ENCODE peak calls at places on chromosomes 7 and 10, in seven cellular contexts. P, J, E, X, V, F and G are unnamed samples.

GRCh38 chr10:129964611-129965417 is 740 bp upstream of the EBF3 start:
- DNase-seq in X (no peak), P (peak; percentile 84), V (peak; percentile 68), J (peak; percentile 78), F (peak; percentile 73), E (no peak), G (peak; percentile 80)

GRCh38 chr7:2019693-2020511 is 212.8 kb downstream of the MAD1L1 start:
- DNase-seq in E (peak; percentile 76), J (peak; percentile 93), P (peak; percentile 64), F (peak; percentile 80), V (peak; percentile 82), X (peak; percentile 84), G (peak; percentile 93)

GRCh38 chr10:100038561-100039071 is 28.9 kb upstream of the DNMBP start:
- DNase-seq in X (no peak), E (no peak), F (no peak), V (no peak), J (no peak), P (no peak), G (no peak)

GRCh38 chr7:156152380-156152779 is 340.1 kb upstream of the SHH start:
- DNase-seq in V (no peak), X (no peak), J (no peak), F (no peak), E (no peak), P (no peak), G (no peak)

GRCh38 chr7:2518101-2518500 is 1.5 kb upstream of the LFNG start:
- DNase-seq in E (peak; percentile 30), P (peak; percentile 74), F (no peak), J (no peak), X (no peak), V (no peak), G (no peak)

GRCh38 chr7:1857487-1858425 is 187.7 kb downstream of the ELFN1 start:
- DNase-seq in X (no peak), P (no peak), E (no peak), V (no peak), J (peak; percentile 45), F (peak; percentile 39), G (no peak)

GRCh38 chr10:77548157-77548556 is 89.5 kb downstream of the KCNMA1 start:
- DNase-seq in J (no peak), P (no peak), X (no peak), V (no peak), F (peak; percentile 82), E (no peak), G (no peak)

GRCh38 chr10:121338206-121338991 is 259.8 kb downstream of the FGFR2 start:
- DNase-seq in E (no peak), P (no peak), F (no peak), X (no peak), V (no peak), J (no peak), G (no peak)

GRCh38 chr10:70078329-70078728 is 25.7 kb downstream of the MACROH2A2 start:
- DNase-seq in V (no peak), X (no peak), J (no peak), F (no peak), P (no peak), E (no peak), G (no peak)

GRCh38 chr7:114818501-114818900 is 103.4 kb upstream of the MDFIC start:
- DNase-seq in X (peak; percentile 18), F (no peak), P (no peak), E (peak; percentile 39), V (no peak), J (no peak), G (no peak)

GRCh38 chr10:69495666-69496065 is 44.4 kb downstream of the TSPAN15 start:
- DNase-seq in F (no peak), J (peak; percentile 31), V (peak; percentile 39), P (no peak), X (no peak), E (no peak), G (no peak)

GRCh38 chr10:125209591-125210373 is 49.4 kb upstream of the CTBP2 start:
- DNase-seq in F (no peak), P (no peak), J (no peak), V (no peak), E (no peak), X (no peak), G (no peak)

GRCh38 chr10:1293636-1294440 is 237.7 kb downstream of the WDR37 start:
- DNase-seq in X (no peak), E (no peak), J (no peak), P (peak; percentile 70), V (peak; percentile 30), F (no peak), G (no peak)

GRCh38 chr7:110514973-110515372 is 576.0 kb upstream of the LRRN3 start:
- DNase-seq in V (no peak), E (no peak), X (no peak), P (no peak), F (no peak), J (peak; percentile 41), G (no peak)